ENCODE peak calls at places on chromosome 6, in seven cellular contexts. D, W, H, R, S, Y and F are unnamed samples.

GRCh38 chr6:25804804-25805203 is 27.0 kb downstream of the SLC17A1 start:
- DNase-seq in W (no peak), H (no peak), Y (no peak), R (no peak), D (no peak), S (no peak), F (no peak)

GRCh38 chr6:111950661-111951426 is 77.6 kb upstream of the FYN start:
- DNase-seq in Y (no peak), R (peak; percentile 32), D (no peak), H (no peak), S (no peak), W (peak; percentile 41), F (no peak)

GRCh38 chr6:41021832-41022231 is 17.2 kb downstream of the UNC5CL start:
- DNase-seq in R (peak; percentile 65), H (peak; percentile 85), S (peak; percentile 50), D (peak; percentile 25), W (peak; percentile 66), Y (no peak), F (peak; percentile 81)

GRCh38 chr6:45631396-45631795 is 253.7 kb upstream of the SUPT3H start:
- DNase-seq in S (peak; percentile 63), W (no peak), D (no peak), H (no peak), Y (no peak), R (peak; percentile 67), F (peak; percentile 70)

GRCh38 chr6:142694054-142694453 is 250.9 kb downstream of the HIVEP2 start:
- DNase-seq in W (peak; percentile 69), D (no peak), S (peak; percentile 11), H (no peak), Y (no peak), R (peak; percentile 61), F (no peak)

GRCh38 chr6:34237722-34238506 is 1.2 kb downstream of the HMGA1 start:
- DNase-seq in R (peak; percentile 63), W (no peak), H (no peak), S (peak; percentile 59), Y (no peak), D (peak; percentile 66), F (no peak)

GRCh38 chr6:84645563-84646266 is 118.7 kb downstream of the TBX18 start:
- DNase-seq in D (no peak), Y (no peak), H (no peak), S (peak; percentile 70), W (peak; percentile 80), R (peak; percentile 87), F (no peak)

GRCh38 chr6:6851059-6851658 is 256.6 kb upstream of the RREB1 start:
- DNase-seq in D (no peak), W (peak; percentile 90), R (peak; percentile 98), H (peak; percentile 92), S (peak; percentile 87), Y (peak; percentile 82), F (peak; percentile 97)

GRCh38 chr6:26215200-26216014 is 128.2 kb downstream of the HFE start:
- DNase-seq in W (no peak), S (peak; percentile 59), Y (no peak), R (peak; percentile 29), D (peak; percentile 37), H (no peak), F (peak; percentile 78)

GRCh38 chr6:40715501-40716403 is 128.6 kb upstream of the LRFN2 start:
- DNase-seq in D (peak; percentile 52), S (no peak), H (no peak), Y (no peak), R (no peak), W (no peak), F (no peak)

GRCh38 chr6:75486850-75487568 is 6.6 kb downstream of the FILIP1 start:
- DNase-seq in Y (no peak), R (no peak), H (no peak), S (peak; percentile 48), D (no peak), W (no peak), F (no peak)

GRCh38 chr6:152232494-152233151 is 404.5 kb downstream of the SYNE1 start:
- DNase-seq in W (peak; percentile 70), D (no peak), H (no peak), Y (no peak), R (peak; percentile 76), S (peak; percentile 66), F (no peak)

GRCh38 chr6:99402458-99402857 is 8.5 kb upstream of the COQ3 start:
- DNase-seq in H (no peak), Y (no peak), S (no peak), R (no peak), W (no peak), D (no peak), F (no peak)

GRCh38 chr6:6379573-6379972 is 59.1 kb upstream of the F13A1 start:
- DNase-seq in Y (no peak), D (no peak), R (no peak), H (peak; percentile 18), S (no peak), W (no peak), F (no peak)

GRCh38 chr6:169591616-169592015 is 110.2 kb downstream of the WDR27 start:
- DNase-seq in S (no peak), H (no peak), W (no peak), Y (no peak), D (no peak), R (no peak), F (no peak)

GRCh38 chr6:21593927-21594421 is 423 bp downstream of the SOX4 start:
- DNase-seq in D (peak; percentile 68), S (no peak), Y (no peak), R (peak; percentile 82), H (peak; percentile 52), W (peak; percentile 65), F (peak; percentile 67)

GRCh38 chr6:170166511-170167122 is 124.3 kb downstream of the DLL1 start:
- DNase-seq in D (no peak), W (no peak), S (no peak), R (no peak), H (peak; percentile 46), Y (peak; percentile 74), F (no peak)

GRCh38 chr6:126614642-126615504 is 275.0 kb downstream of the CENPW start:
- DNase-seq in D (no peak), Y (no peak), S (no peak), R (no peak), H (no peak), W (no peak), F (no peak)

GRCh38 chr6:26394289-26394688 is 7.8 kb upstream of the BTN3A1 start:
- DNase-seq in D (no peak), Y (no peak), H (peak; percentile 13), S (peak; percentile 60), R (peak; percentile 82), W (peak; percentile 74), F (peak; percentile 83)

GRCh38 chr6:118584906-118585305 is 36.8 kb downstream of the PLN start:
- DNase-seq in Y (no peak), H (no peak), D (no peak), S (no peak), R (no peak), W (no peak), F (no peak)

GRCh38 chr6:45614488-45615285 is 237.0 kb upstream of the SUPT3H start:
- DNase-seq in Y (no peak), H (no peak), S (no peak), D (no peak), W (no peak), R (peak; percentile 58), F (peak; percentile 66)

GRCh38 chr6:84150680-84151079 is 76.8 kb downstream of the CEP162 start:
- DNase-seq in S (peak; percentile 25), Y (no peak), W (peak; percentile 71), R (peak; percentile 88), D (no peak), H (no peak), F (peak; percentile 51)

GRCh38 chr6:82461536-82461935 is 97.9 kb downstream of the TPBG start:
- DNase-seq in Y (no peak), S (no peak), R (no peak), H (no peak), D (no peak), W (no peak), F (no peak)

GRCh38 chr6:28948782-28949486 is 25.1 kb upstream of the TRIM27 start:
- DNase-seq in R (no peak), S (no peak), D (no peak), Y (no peak), W (no peak), H (no peak), F (no peak)
- H3K4me1 ChIP-seq in R (no peaks in the 10 kb centered on the region), S (no peaks in the 10 kb centered on the region), D (no peaks in the 10 kb centered on the region), Y (no peaks in the 10 kb centered on the region), W (peaks cover 6% of the 10 kb centered on the region), H (peaks cover 7% of the 10 kb centered on the region), F (peaks cover 5% of the 10 kb centered on the region)

GRCh38 chr6:56956481-56956880 is 1.6 kb downstream of the BEND6 start:
- DNase-seq in H (no peak), Y (no peak), W (no peak), D (no peak), R (no peak), S (peak; percentile 6), F (no peak)

GRCh38 chr6:56953597-56954388 is 1.1 kb upstream of the BEND6 start:
- DNase-seq in Y (peak; percentile 40), H (no peak), S (peak; percentile 37), D (peak; percentile 2), W (no peak), R (peak; percentile 56), F (peak; percentile 32)

GRCh38 chr6:56955171-56956155 is 556 bp downstream of the BEND6 start:
- DNase-seq in D (peak; percentile 78), S (peak; percentile 93), R (peak; percentile 94), W (peak; percentile 80), H (peak; percentile 75), Y (peak; percentile 90), F (peak; percentile 90)

GRCh38 chr6:56957856-56958255 is 2.9 kb downstream of the BEND6 start:
- DNase-seq in S (no peak), Y (no peak), W (no peak), D (no peak), H (no peak), R (peak; percentile 1), F (no peak)

DNA sequence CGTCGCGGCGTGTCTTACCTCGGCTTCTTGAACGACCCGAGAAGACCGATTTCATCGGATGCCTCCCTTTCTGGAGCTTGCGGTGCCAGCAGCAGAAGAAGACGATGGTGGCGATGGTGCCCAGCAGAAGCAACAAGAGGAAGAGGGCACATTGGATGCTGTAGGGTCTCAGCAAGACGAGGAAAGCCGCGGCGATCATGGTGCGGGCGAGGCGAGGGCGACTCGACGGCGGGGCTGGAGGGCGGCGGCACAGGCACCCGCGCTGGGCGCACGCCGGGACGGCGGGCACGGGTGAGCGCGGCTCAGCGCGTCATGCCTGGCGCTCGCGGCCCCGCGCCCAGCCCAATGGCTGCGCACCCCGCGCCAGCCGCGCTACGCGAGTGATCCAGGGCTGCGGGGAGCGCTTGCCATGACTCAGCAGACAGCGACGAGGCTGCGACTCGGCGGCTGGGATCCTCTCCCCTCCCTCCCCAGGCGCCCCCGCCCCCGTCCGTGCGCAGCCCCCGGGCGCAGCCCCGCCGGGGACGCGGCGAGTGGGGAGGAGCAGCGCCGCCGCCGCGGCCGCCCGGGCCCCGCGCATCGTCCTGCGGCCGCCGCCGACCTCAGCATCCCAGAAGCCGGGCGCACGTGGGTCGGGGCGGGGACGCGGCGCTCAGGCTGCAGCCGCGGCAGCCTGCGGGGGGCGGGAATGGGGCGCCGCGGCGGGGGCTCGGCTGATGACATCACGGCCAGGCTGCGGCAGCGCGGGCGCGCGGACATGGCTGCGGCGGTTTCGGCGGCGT is at the start of gene BEND6:
- DNase-seq in W (peak; percentile 79), S (peak; percentile 86), R (peak; percentile 97), D (peak; percentile 62), H (peak; percentile 32), Y (peak; percentile 65), F (peak; percentile 57)
- H3K27ac ChIP-seq in W (peak within 1 kb of the TSS; percentile 83), S (peak within 1 kb of the TSS; percentile 84), R (peak within 1 kb of the TSS; percentile 90), D (no peak within 1 kb of the TSS), H (no peak within 1 kb of the TSS), Y (no peak within 1 kb of the TSS), F (peak within 1 kb of the TSS; percentile 61)

GRCh38 chr6:30610065-30610464 is 7.0 kb downstream of the PPP1R10 start:
- DNase-seq in W (no peak), R (no peak), D (no peak), H (no peak), Y (no peak), S (no peak), F (no peak)
- H3K4me1 ChIP-seq in W (peaks cover 34% of the 10 kb centered on the region), R (peaks cover 23% of the 10 kb centered on the region), D (peaks cover 13% of the 10 kb centered on the region), H (peaks cover 46% of the 10 kb centered on the region), Y (peaks cover 5% of the 10 kb centered on the region), S (peaks cover 7% of the 10 kb centered on the region), F (peaks cover 16% of the 10 kb centered on the region)

GRCh38 chr6:36129889-36130671 is at the start of gene MAPK13:
- DNase-seq in D (no peak), Y (no peak), S (peak; percentile 64), H (peak; percentile 65), W (no peak), R (peak; percentile 73), F (no peak)
- H3K27ac ChIP-seq in D (peak within 1 kb of the TSS; percentile 3), Y (no peak within 1 kb of the TSS), S (no peak within 1 kb of the TSS), H (peak within 1 kb of the TSS; percentile 93), W (no peak within 1 kb of the TSS), R (peak within 1 kb of the TSS; percentile 13), F (peak within 1 kb of the TSS; percentile 49)